ENCODE peak calls at places on chromosomes 3 and 15, in five cellular contexts. N is kidney; V is A549; O is CD8-positive, alpha-beta T cell; F is colonic mucosa. L is an unnamed sample.

GRCh38 chr15:80849308-80849707 is 70.1 kb downstream of the CEMIP start:
- DNase-seq in N (peak; percentile 72), F (no peak), O (no peak), V (peak; percentile 41), L (no peak)

GRCh38 chr3:83567935-83568334 is 1390.9 kb upstream of the CADM2 start:
- DNase-seq in F (no peak), O (no peak), V (no peak), N (no peak), L (no peak)

GRCh38 chr15:69558138-69558409 is 105.5 kb downstream of the RPLP1 start:
- DNase-seq in F (no peak), O (no peak), V (no peak), N (no peak), L (no peak)

GRCh38 chr3:18666655-18667054 is 241.5 kb upstream of the SATB1 start:
- DNase-seq in V (no peak), O (no peak), F (no peak), N (no peak), L (no peak)

GRCh38 chr15:51108933-51109550 is 14.3 kb upstream of the TNFAIP8L3 start:
- DNase-seq in V (no peak), F (no peak), N (no peak), O (no peak), L (no peak)

GRCh38 chr3:144549161-144549560 is 577.5 kb downstream of the DIPK2A start:
- DNase-seq in O (no peak), F (no peak), N (no peak), V (no peak), L (no peak)

GRCh38 chr3:112302881-112303761 is 9.1 kb upstream of the SLC9C1 start:
- DNase-seq in O (no peak), F (no peak), V (no peak), N (no peak), L (no peak)

GRCh38 chr15:80495406-80495942 is 91.3 kb downstream of the ARNT2 start:
- DNase-seq in O (no peak), F (no peak), V (no peak), N (no peak), L (no peak)

GRCh38 chr15:64216722-64217428 is 54.1 kb upstream of the PPIB start:
- DNase-seq in F (no peak), V (no peak), N (no peak), O (no peak), L (no peak)

GRCh38 chr15:59448871-59449270 is 10.9 kb downstream of the FAM81A start:
- DNase-seq in V (no peak), O (no peak), F (no peak), N (no peak), L (no peak)

GRCh38 chr15:36814708-36815107 is 235.3 kb downstream of the CDIN1 start:
- DNase-seq in N (no peak), V (peak; percentile 26), F (no peak), O (no peak), L (no peak)

GRCh38 chr3:66931699-66932098 is 66.4 kb upstream of the KBTBD8 start:
- DNase-seq in F (no peak), V (no peak), N (no peak), O (no peak), L (no peak)

GRCh38 chr15:60886680-60887079 is 342.4 kb downstream of the RORA start:
- DNase-seq in O (no peak), F (no peak), N (no peak), V (no peak), L (no peak)

GRCh38 chr3:30668051-30668609 is 61.7 kb downstream of the TGFBR2 start:
- DNase-seq in O (no peak), V (no peak), N (no peak), F (no peak), L (no peak)

GRCh38 chr3:127171320-127171719 is 21.6 kb upstream of the PRR23E start:
- DNase-seq in O (no peak), N (no peak), F (no peak), V (no peak), L (no peak)

GRCh38 chr3:139159356-139159755 is 114.7 kb upstream of the PRR23C start:
- DNase-seq in F (no peak), N (no peak), V (no peak), O (no peak), L (no peak)

GRCh38 chr3:43123895-43124294 is 18.0 kb upstream of the POMGNT2 start:
- DNase-seq in O (no peak), V (no peak), F (no peak), N (no peak), L (no peak)

GRCh38 chr15:42137461-42138261 is 18.8 kb downstream of the PLA2G4F start:
- DNase-seq in N (peak; percentile 46), F (peak; percentile 22), O (no peak), V (peak; percentile 47), L (peak; percentile 54)

GRCh38 chr3:157109267-157110141 is 50.4 kb downstream of the CCNL1 start:
- DNase-seq in V (no peak), O (no peak), F (no peak), N (no peak), L (no peak)

DNA sequence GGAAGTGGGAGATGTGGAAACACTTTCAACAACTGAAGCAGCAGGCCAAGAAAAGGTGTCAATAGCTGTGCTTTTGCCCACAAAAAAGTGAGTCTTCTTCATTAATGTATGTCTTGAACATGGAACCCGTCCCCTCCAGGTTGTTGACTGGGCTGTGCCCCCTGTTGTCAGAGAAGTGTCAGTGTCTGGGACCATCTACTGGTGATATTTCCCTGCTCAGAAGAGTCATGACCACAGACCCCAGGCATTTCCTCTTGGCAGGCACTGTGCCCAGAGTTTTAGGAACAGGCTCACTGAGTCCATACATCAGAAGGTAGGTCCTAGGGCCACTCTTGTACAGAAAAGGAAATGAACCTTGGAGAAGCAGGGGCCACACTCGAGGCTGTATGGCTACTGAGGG is 54.8 kb upstream of the LARS2 start:
- DNase-seq in V (no peak), O (no peak), F (no peak), N (no peak), L (no peak)
- TF ChIP-seq CTCF in V (no peak), O (no peak), F (no peak), N (no peak), L (no peak)

GRCh38 chr3:113829576-113830354 is 8.8 kb upstream of the GRAMD1C start:
- DNase-seq in N (no peak), F (no peak), O (no peak), V (no peak), L (no peak)

GRCh38 chr3:113819866-113820265 is 18.7 kb upstream of the GRAMD1C start:
- DNase-seq in V (no peak), N (no peak), O (no peak), F (no peak), L (no peak)

GRCh38 chr3:113828605-113829004 is 10.0 kb upstream of the GRAMD1C start:
- DNase-seq in F (no peak), N (no peak), V (no peak), O (no peak), L (no peak)

GRCh38 chr3:113825090-113825489 is 13.5 kb upstream of the GRAMD1C start:
- DNase-seq in F (no peak), V (peak; percentile 42), O (no peak), N (no peak), L (no peak)
- TF ChIP-seq CTCF in F (no peak), V (no peak), O (no peak), N (no peak), L (peak; percentile 49)

DNA sequence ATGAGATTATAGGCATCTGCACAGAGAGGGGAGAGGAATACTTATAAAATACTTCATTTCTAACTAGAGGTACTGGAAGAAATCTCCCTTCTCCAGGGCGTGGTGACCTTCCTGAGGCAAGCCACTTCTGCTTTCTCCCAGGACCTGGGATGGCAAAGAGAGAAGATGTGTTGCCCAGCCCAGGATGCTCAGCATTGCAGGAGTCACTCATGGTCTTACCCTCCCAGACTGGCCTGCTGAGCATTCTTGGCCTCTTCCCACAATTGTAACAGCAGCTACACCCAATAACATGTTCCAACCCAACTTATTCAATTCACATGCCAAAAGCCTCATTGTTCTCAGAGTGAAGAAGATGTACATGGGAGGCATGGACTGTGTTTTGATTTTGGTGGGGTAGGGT is 37.9 kb downstream of the IL20RB start:
- DNase-seq in N (no peak), V (no peak), F (no peak), O (no peak), L (no peak)
- TF ChIP-seq CTCF in N (no peak), V (no peak), F (no peak), O (no peak), L (no peak)

GRCh38 chr3:12187448-12188327 is 29.0 kb upstream of the TIMP4 start:
- DNase-seq in N (peak; percentile 82), V (no peak), F (no peak), O (no peak), L (no peak)
- TF ChIP-seq CTCF in N (no peak), V (no peak), F (no peak), O (no peak), L (no peak)

GRCh38 chr15:49225572-49226281 is 55.7 kb downstream of the GALK2 start:
- DNase-seq in V (peak; percentile 33), F (no peak), N (no peak), O (no peak), L (no peak)
- TF ChIP-seq CTCF in V (peak; percentile 10), F (no peak), N (peak; percentile 28), O (no peak), L (peak; percentile 64)

GRCh38 chr15:84633311-84634227 is 20.5 kb downstream of the WDR73 start:
- DNase-seq in N (peak; percentile 90), V (peak; percentile 78), F (peak; percentile 75), O (peak; percentile 63), L (peak; percentile 81)

GRCh38 chr15:84634228-84634837 is 19.8 kb downstream of the WDR73 start:
- DNase-seq in F (no peak), O (no peak), V (no peak), N (no peak), L (no peak)

GRCh38 chr15:84643838-84644237 is 10.2 kb downstream of the WDR73 start:
- DNase-seq in F (no peak), V (no peak), O (no peak), N (no peak), L (no peak)

GRCh38 chr15:84638103-84638502 is 16.0 kb downstream of the WDR73 start:
- DNase-seq in F (no peak), O (no peak), V (peak; percentile 63), N (no peak), L (no peak)
- TF ChIP-seq CTCF in F (no peak), O (no peak), V (peak; percentile 39), N (peak; percentile 20), L (no peak)

DNA sequence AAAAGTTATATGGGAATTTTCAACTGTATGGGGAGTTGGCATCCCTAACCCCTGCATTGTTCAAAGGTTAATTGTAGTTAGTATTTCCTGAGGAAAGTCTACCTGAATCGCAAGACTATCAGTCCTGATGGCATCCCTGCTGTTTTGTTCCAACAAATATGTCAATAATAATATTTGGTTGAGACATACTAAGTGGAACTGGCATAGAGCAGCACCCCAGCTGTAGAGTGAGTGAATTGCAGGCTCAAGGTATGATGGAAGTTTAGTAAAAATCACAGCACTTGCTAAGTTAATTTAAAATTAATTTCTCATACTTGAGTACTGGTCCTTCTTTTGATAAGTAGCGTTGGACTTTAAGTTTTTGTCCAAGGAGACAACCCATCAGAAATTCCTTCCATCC is 18.0 kb upstream of the COMMD2 start:
- DNase-seq in O (no peak), F (no peak), V (no peak), N (no peak), L (no peak)
- TF ChIP-seq CTCF in O (no peak), F (no peak), V (no peak), N (no peak), L (peak; percentile 41)

DNA sequence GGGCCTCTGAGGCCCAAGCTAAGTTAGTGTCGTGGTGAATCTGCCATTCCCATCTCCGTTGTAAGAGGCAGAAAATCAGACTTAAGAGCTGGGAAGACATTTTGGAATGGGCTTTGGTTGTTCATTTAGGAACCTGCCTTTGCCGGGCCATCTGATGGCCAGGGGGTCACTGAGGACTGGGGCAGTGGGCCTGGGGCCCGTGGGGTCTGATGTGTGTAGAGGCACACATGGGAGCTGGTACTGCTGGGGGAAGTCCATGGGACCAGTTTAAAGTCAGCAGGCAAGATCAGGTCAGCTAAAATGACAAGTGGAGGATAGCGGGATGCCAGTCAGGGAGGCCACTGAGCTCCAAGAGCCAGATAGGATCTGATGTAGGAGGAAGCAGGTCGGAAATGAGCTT is 38.3 kb upstream of the RGMA start:
- DNase-seq in N (no peak), F (no peak), V (no peak), O (no peak), L (no peak)
- TF ChIP-seq CTCF in N (no peak), F (no peak), V (no peak), O (no peak), L (no peak)